ENCODE peak calls at places on chromosomes 6 and 20, in six cellular contexts. G, R, N, T, J and V are unnamed samples.

GRCh38 chr6:2477723-2478122 is 232.3 kb upstream of the GMDS start:
- DNase-seq in G (no peak), R (no peak), N (no peak), T (no peak), J (no peak), V (no peak)

GRCh38 chr20:44195613-44196012 is 8.6 kb upstream of the JPH2 start:
- DNase-seq in G (no peak), R (no peak), N (no peak), T (no peak), J (no peak), V (no peak)

GRCh38 chr20:8798505-8798904 is 270.4 kb upstream of the PLCB4 start:
- DNase-seq in G (no peak), R (no peak), N (no peak), T (no peak), J (no peak), V (no peak)

GRCh38 chr6:138507977-138508675 is 8.8 kb upstream of the NHSL1 start:
- DNase-seq in G (no peak), R (no peak), N (no peak), T (no peak), J (no peak), V (no peak)

GRCh38 chr6:112416885-112417284 is 69.8 kb downstream of the RFPL4B start:
- DNase-seq in G (no peak), R (no peak), N (no peak), T (no peak), J (no peak), V (no peak)

GRCh38 chr6:26550250-26550993 is 12.3 kb downstream of the HMGN4 start:
- DNase-seq in G (no peak), R (peak; percentile 73), N (no peak), T (peak; percentile 62), J (no peak), V (no peak)

GRCh38 chr6:38272222-38272621 is 367.5 kb downstream of the BTBD9 start:
- DNase-seq in G (no peak), R (no peak), N (no peak), T (no peak), J (no peak), V (no peak)

GRCh38 chr20:22403860-22404608 is 180.3 kb downstream of the FOXA2 start:
- DNase-seq in G (no peak), R (no peak), N (peak; percentile 39), T (no peak), J (no peak), V (no peak)

GRCh38 chr20:6654490-6655247 is 112.8 kb upstream of the BMP2 start:
- DNase-seq in G (no peak), R (no peak), N (no peak), T (no peak), J (no peak), V (no peak)

GRCh38 chr6:111894272-111894671 is 21.0 kb upstream of the FYN start:
- DNase-seq in G (no peak), R (no peak), N (no peak), T (no peak), J (no peak), V (no peak)

GRCh38 chr6:144920391-144920983 is 635.4 kb downstream of the UTRN start:
- DNase-seq in G (no peak), R (no peak), N (no peak), T (no peak), J (no peak), V (no peak)

GRCh38 chr6:3869632-3870527 is 20.7 kb downstream of the FAM50B start:
- DNase-seq in G (no peak), R (no peak), N (peak; percentile 11), T (no peak), J (no peak), V (no peak)

GRCh38 chr20:38725959-38726848 is 1.9 kb downstream of the SLC32A1 start:
- DNase-seq in G (no peak), R (no peak), N (peak; percentile 45), T (peak; percentile 70), J (no peak), V (no peak)

GRCh38 chr6:103113416-103113815 is 1719.9 kb downstream of the GRIK2 start:
- DNase-seq in G (no peak), R (no peak), N (no peak), T (no peak), J (no peak), V (no peak)

GRCh38 chr6:157823001-157823522 is at the start of gene SNX9:
- DNase-seq in G (peak; percentile 40), R (peak; percentile 82), N (peak; percentile 81), T (peak; percentile 91), J (peak; percentile 81), V (peak; percentile 67)

GRCh38 chr6:14784596-14785360 is 461.1 kb upstream of the JARID2 start:
- DNase-seq in G (no peak), R (no peak), N (no peak), T (no peak), J (no peak), V (no peak)

GRCh38 chr6:45678063-45678620 is 300.4 kb upstream of the SUPT3H start:
- DNase-seq in G (no peak), R (no peak), N (no peak), T (no peak), J (no peak), V (no peak)

GRCh38 chr6:129448965-129449364 is 261.0 kb downstream of the ARHGAP18 start:
- DNase-seq in G (no peak), R (no peak), N (no peak), T (no peak), J (no peak), V (no peak)

GRCh38 chr6:124487778-124488431 is 474.3 kb upstream of the RNF217 start:
- DNase-seq in G (no peak), R (no peak), N (no peak), T (no peak), J (no peak), V (no peak)

GRCh38 chr6:32529697-32530429 is at the start of gene HLA-DRB5:
- DNase-seq in G (no peak), R (no peak), N (peak; percentile 8), T (no peak), J (no peak), V (no peak)

GRCh38 chr6:42509765-42510164 is 54.1 kb upstream of the UBR2 start:
- DNase-seq in G (no peak), R (no peak), N (no peak), T (no peak), J (no peak), V (no peak)

GRCh38 chr20:36147707-36148106 is 6.8 kb upstream of the EPB41L1 start:
- DNase-seq in G (no peak), R (no peak), N (no peak), T (no peak), J (no peak), V (no peak)

GRCh38 chr6:28489366-28490190 is 26.0 kb downstream of the GPX6 start:
- DNase-seq in G (no peak), R (no peak), N (no peak), T (peak; percentile 54), J (no peak), V (no peak)

GRCh38 chr6:113361014-113361645 is 496.0 kb upstream of the MARCKS start:
- DNase-seq in G (no peak), R (no peak), N (no peak), T (no peak), J (no peak), V (no peak)

GRCh38 chr20:3728354-3728753 is 4.1 kb upstream of the HSPA12B start:
- DNase-seq in G (no peak), R (no peak), N (no peak), T (peak; percentile 36), J (no peak), V (no peak)

GRCh38 chr6:100152201-100152600 is 158.2 kb upstream of the MCHR2 start:
- DNase-seq in G (no peak), R (no peak), N (no peak), T (no peak), J (no peak), V (no peak)

GRCh38 chr20:24109537-24109936 is 121.0 kb upstream of the GGTLC1 start:
- DNase-seq in G (no peak), R (no peak), N (no peak), T (no peak), J (no peak), V (no peak)

GRCh38 chr6:160974304-160974771 is 17.2 kb upstream of the MAP3K4 start:
- DNase-seq in G (no peak), R (peak; percentile 36), N (peak; percentile 45), T (no peak), J (no peak), V (no peak)

GRCh38 chr20:45998337-45998736 is 10.4 kb upstream of the MMP9 start:
- DNase-seq in G (no peak), R (no peak), N (no peak), T (no peak), J (no peak), V (no peak)

GRCh38 chr6:122614303-122614702 is 4.1 kb downstream of the PKIB start:
- DNase-seq in G (no peak), R (no peak), N (no peak), T (no peak), J (no peak), V (no peak)

GRCh38 chr6:122610690-122611455 is 668 bp downstream of the PKIB start:
- DNase-seq in G (no peak), R (peak; percentile 18), N (peak; percentile 69), T (peak; percentile 86), J (peak; percentile 43), V (no peak)

GRCh38 chr6:122615409-122615808 is 5.2 kb downstream of the PKIB start:
- DNase-seq in G (no peak), R (no peak), N (no peak), T (no peak), J (no peak), V (no peak)

GRCh38 chr6:122612838-122613237 is 2.6 kb downstream of the PKIB start:
- DNase-seq in G (no peak), R (no peak), N (no peak), T (no peak), J (no peak), V (no peak)

GRCh38 chr6:122609881-122610689 is at the start of gene PKIB:
- DNase-seq in G (peak; percentile 2), R (peak; percentile 74), N (peak; percentile 85), T (peak; percentile 92), J (peak; percentile 81), V (peak; percentile 79)
- H3K27ac ChIP-seq in G (no peak within 1 kb of the TSS), R (no peak within 1 kb of the TSS), N (peak within 1 kb of the TSS; percentile 84), T (peak within 1 kb of the TSS; percentile 77), J (no peak within 1 kb of the TSS), V (peak within 1 kb of the TSS; percentile 10)

GRCh38 chr6:1324926-1325325 is 13.0 kb downstream of the FOXQ1 start:
- DNase-seq in G (no peak), R (no peak), N (no peak), T (no peak), J (no peak), V (no peak)
- H3K27ac ChIP-seq in G (no peak overlapping the region), R (no peak overlapping the region), N (no peak overlapping the region), T (no peak overlapping the region), J (no peak overlapping the region), V (no peak overlapping the region)

DNA sequence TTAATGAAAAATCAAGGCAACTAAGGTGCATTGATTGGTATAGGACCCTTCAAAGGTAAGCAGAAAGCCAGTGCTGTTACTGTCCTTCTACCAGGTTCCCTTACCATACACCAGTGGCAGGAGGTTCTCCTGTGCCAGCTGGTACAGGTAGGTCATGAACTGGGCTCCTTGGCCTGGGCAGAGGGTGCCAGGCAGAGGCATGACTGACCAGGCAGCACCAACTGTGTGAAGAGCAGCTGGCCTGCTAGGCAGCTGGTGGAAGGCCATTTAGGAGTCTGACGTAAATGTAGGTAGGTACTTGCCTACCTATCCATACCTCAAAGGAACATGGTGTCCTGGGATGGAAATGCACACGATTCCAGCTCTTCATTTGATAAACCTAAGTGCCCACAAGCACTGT is 23.3 kb downstream of the PCNA start:
- DNase-seq in G (no peak), R (no peak), N (no peak), T (no peak), J (no peak), V (no peak)
- H3K27ac ChIP-seq in G (no peak overlapping the region), R (no peak overlapping the region), N (no peak overlapping the region), T (no peak overlapping the region), J (no peak overlapping the region), V (no peak overlapping the region)

GRCh38 chr6:87151471-87151785 is 3.9 kb upstream of the ZNF292 start:
- DNase-seq in G (no peak), R (no peak), N (no peak), T (no peak), J (no peak), V (no peak)
- H3K27ac ChIP-seq in G (peak overlapping the region; percentile 69), R (peak overlapping the region; percentile 91), N (peak overlapping the region; percentile 86), T (peak overlapping the region; percentile 84), J (peak overlapping the region; percentile 99), V (peak overlapping the region; percentile 89)